ENCODE peak calls at places on chromosomes 13 and 19, in ten cellular contexts. L is heart right ventricle, M is Peyer's patch, J is GM23248, K is suprapubic skin, P is cardiac muscle cell, C is tibial artery, I is SJSA1, T is esophagus squamous epithelium, X is aorta. F is an unnamed sample. For H3K4me1 and H3K9me3, the result is how much of the 10 kb centered on the place peaks cover.

GRCh38 chr19:29285878-29286277 is 72.9 kb upstream of the UQCRFS1 start:
- DNase-seq in L (no peak), M (no peak), J (peak), K (peak), P (peak), C (no peak), I (no peak), T (no peak), X (no peak), F (no peak)

GRCh38 chr19:31223805-31224534 is 125.3 kb downstream of the TSHZ3 start:
- DNase-seq in L (no peak), M (no peak), J (peak), K (no peak), P (peak), C (no peak), I (peak), T (no peak), X (no peak), F (no peak)

GRCh38 chr19:49988433-49988832 is 27.5 kb upstream of the SIGLEC11 start:
- DNase-seq in L (no peak), M (no peak), J (peak), K (no peak), P (no peak), C (no peak), I (peak), T (no peak), X (no peak), F (no peak)

GRCh38 chr13:110227864-110228643 is 78.9 kb downstream of the COL4A1 start:
- DNase-seq in L (no peak), M (no peak), J (no peak), K (no peak), P (no peak), C (no peak), I (no peak), T (no peak), X (no peak), F (peak)

GRCh38 chr13:101289764-101290163 is 126.5 kb downstream of the NALCN start:
- DNase-seq in L (no peak), M (no peak), J (peak), K (no peak), P (peak), C (no peak), I (no peak), T (no peak), X (no peak), F (no peak)

GRCh38 chr13:100182894-100183490 is 94.1 kb downstream of the PCCA start:
- DNase-seq in L (no peak), M (no peak), J (no peak), K (no peak), P (no peak), C (no peak), I (no peak), T (no peak), X (no peak), F (no peak)

GRCh38 chr13:27379126-27379525 is 45.3 kb upstream of the GTF3A start:
- DNase-seq in L (no peak), M (no peak), J (no peak), K (no peak), P (no peak), C (no peak), I (no peak), T (no peak), X (no peak), F (no peak)

GRCh38 chr19:35079826-35080225 is 35.8 kb upstream of the FXYD3 start:
- DNase-seq in L (no peak), M (no peak), J (no peak), K (no peak), P (no peak), C (no peak), I (no peak), T (no peak), X (no peak), F (no peak)

GRCh38 chr19:33876619-33877018 is 79.9 kb downstream of the KCTD15 start:
- DNase-seq in L (no peak), M (no peak), J (no peak), K (no peak), P (no peak), C (no peak), I (no peak), T (no peak), X (no peak), F (no peak)

GRCh38 chr19:4172861-4173473 is 9.4 kb downstream of the SIRT6 start:
- DNase-seq in L (peak), M (peak), J (peak), K (no peak), P (peak), C (peak), I (peak), T (no peak), X (peak), F (peak)

GRCh38 chr13:42272115-42272756 is at the start of gene AKAP11:
- DNase-seq in L (peak), M (peak), J (peak), K (peak), P (peak), C (peak), I (peak), T (no peak), X (peak), F (peak)

GRCh38 chr13:111937763-111938375 is 129.1 kb upstream of the SOX1 start:
- DNase-seq in L (no peak), M (no peak), J (no peak), K (peak), P (no peak), C (no peak), I (no peak), T (no peak), X (no peak), F (no peak)

GRCh38 chr19:49133621-49134454 is 14.5 kb downstream of the PPFIA3 start:
- DNase-seq in L (peak), M (peak), J (peak), K (no peak), P (peak), C (no peak), I (no peak), T (no peak), X (peak), F (no peak)

GRCh38 chr19:13014921-13015280 is 19.6 kb downstream of the NFIX start:
- DNase-seq in L (no peak), M (no peak), J (peak), K (no peak), P (no peak), C (no peak), I (no peak), T (no peak), X (no peak), F (no peak)

GRCh38 chr19:13012690-13013608 is 17.7 kb downstream of the NFIX start:
- DNase-seq in L (no peak), M (peak), J (peak), K (no peak), P (peak), C (peak), I (peak), T (no peak), X (peak), F (peak)

GRCh38 chr19:13013649-13014048 is 18.4 kb downstream of the NFIX start:
- DNase-seq in L (no peak), M (no peak), J (peak), K (no peak), P (no peak), C (no peak), I (peak), T (no peak), X (no peak), F (no peak)

GRCh38 chr19:13015361-13016231 is 20.3 kb downstream of the NFIX start:
- DNase-seq in L (no peak), M (no peak), J (peak), K (no peak), P (peak), C (no peak), I (no peak), T (no peak), X (no peak), F (no peak)

DNA sequence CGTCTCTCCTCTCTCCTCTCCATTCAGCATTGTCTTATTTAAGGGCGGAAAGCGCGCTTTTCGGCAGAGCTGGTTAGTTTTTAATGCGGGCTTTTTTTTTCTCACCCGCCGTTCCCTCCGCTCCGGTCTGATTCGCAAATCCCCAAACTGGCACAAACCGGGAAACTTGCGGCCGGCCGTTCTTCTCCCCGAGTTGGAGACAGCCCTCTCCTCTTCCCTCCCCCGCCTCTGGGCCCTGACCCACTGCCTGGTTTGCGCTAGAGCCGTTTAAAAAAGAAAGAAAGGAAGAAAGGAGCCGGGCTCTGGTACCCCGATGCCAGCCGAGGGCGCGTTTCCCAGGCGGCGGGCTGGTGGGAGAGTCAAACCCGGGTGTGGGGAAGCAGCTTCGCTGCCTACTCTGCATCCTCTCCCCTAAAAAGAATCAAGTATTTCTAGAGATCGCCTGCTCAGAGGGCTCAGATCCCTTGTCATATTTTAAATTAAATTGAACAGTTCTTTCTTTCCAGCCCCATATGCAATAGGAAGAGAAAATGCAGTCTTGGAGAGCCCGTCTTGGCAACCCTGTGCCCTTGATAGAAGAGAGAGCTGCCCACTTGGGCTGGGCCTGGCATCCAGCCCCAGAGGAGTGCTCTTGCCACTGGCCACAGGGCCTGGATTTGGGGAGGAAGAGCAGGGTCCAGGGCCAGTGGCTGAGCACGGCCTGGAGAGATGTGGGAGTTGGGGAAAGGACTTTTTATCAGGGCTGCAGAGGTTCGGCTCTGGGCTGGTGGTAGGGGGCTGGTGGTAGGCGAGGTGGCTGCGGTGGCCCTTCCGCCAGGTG is 19.0 kb downstream of the NFIX start:
- DNase-seq in L (no peak), M (no peak), J (peak), K (no peak), P (peak), C (no peak), I (peak), T (no peak), X (no peak), F (no peak)
- H3K27ac ChIP-seq in L (peak), M (no peak), J (peak), K (peak), P (no peak), C (peak), I (peak), T (peak), X (peak), F (peak)

GRCh38 chr19:8519388-8519787 is 5.4 kb upstream of the ZNF414 start:
- DNase-seq in L (no peak), M (no peak), J (no peak), K (no peak), P (no peak), C (no peak), I (no peak), T (no peak), X (no peak), F (no peak)

GRCh38 chr19:8513687-8514504 is at the start of gene ZNF414:
- DNase-seq in L (peak), M (peak), J (peak), K (peak), P (peak), C (peak), I (peak), T (peak), X (peak), F (peak)

GRCh38 chr19:8515317-8515716 is 1.4 kb upstream of the ZNF414 start:
- DNase-seq in L (no peak), M (peak), J (no peak), K (no peak), P (no peak), C (no peak), I (no peak), T (no peak), X (no peak), F (no peak)

GRCh38 chr19:8517551-8518442 is 3.8 kb upstream of the ZNF414 start:
- DNase-seq in L (no peak), M (peak), J (peak), K (no peak), P (peak), C (no peak), I (no peak), T (no peak), X (no peak), F (no peak)

GRCh38 chr19:8518536-8518935 is 4.6 kb upstream of the ZNF414 start:
- DNase-seq in L (no peak), M (no peak), J (no peak), K (no peak), P (no peak), C (no peak), I (no peak), T (no peak), X (no peak), F (no peak)
- H3K4me1 ChIP-seq in L (under half), M (under half), J (under half), K (under half), P (under half), C (under half), I (under half), T (under half), X (under half), F (under half)

DNA sequence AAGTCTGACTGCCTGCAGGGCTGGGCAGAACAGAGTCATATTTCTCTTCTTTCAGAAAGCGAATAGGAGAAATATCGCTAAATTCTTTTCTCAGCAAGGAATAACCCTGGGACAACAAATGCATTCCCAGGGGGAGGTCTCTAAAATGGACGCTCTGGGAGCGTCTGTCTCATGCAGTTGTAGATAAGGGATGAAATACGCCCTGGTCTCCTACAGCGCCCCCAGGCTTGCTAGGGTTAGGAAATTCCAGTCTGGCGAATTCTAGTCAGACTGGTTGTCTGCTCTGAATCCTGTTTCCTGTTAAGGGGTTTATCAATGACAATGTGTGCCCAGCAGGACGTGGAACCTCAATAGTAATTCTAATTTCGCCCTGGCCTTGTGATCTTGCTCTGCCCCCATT is 1214.1 kb downstream of the DIAPH3 start:
- DNase-seq in L (no peak), M (no peak), J (no peak), K (no peak), P (no peak), C (no peak), I (no peak), T (no peak), X (no peak), F (no peak)
- H3K9me3 ChIP-seq in L (under half), M (under half), J (under half), K (under half), P (under half), C (under half), I (under half), T (under half), X (under half), F (under half)

GRCh38 chr19:20660473-20660872 is 898 bp downstream of the ZNF626 start:
- DNase-seq in L (no peak), M (no peak), J (no peak), K (no peak), P (peak), C (no peak), I (no peak), T (no peak), X (no peak), F (no peak)
- H3K27ac ChIP-seq in L (peak), M (peak), J (peak), K (peak), P (peak), C (peak), I (no peak), T (peak), X (no peak), F (peak)

GRCh38 chr19:16326401-16327130 is 1.9 kb downstream of the KLF2 start:
- DNase-seq in L (no peak), M (peak), J (peak), K (no peak), P (peak), C (no peak), I (peak), T (no peak), X (peak), F (peak)
- H3K4me1 ChIP-seq in L (half or more), M (under half), J (under half), K (under half), P (under half), C (under half), I (half or more), T (under half), X (under half), F (under half)

DNA sequence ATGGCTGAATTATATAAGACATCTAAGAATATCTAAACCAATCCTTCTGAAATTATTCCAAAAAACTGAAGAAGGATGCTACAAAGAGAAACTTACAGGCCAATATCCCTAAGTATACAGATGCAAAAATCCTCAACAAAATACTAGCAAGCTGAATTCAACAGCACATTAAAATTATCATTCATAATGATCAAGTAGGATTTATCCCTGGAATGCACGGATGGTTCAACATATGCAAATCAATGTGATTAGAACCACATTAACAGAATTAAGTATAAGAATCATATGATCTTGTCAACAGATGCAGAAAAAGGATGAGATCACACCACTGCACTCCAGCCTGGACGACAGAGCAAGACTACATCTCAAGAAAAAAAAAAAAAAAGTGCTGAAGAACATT is 13.3 kb downstream of the ZNF560 start:
- DNase-seq in L (no peak), M (no peak), J (peak), K (no peak), P (no peak), C (no peak), I (no peak), T (no peak), X (no peak), F (no peak)
- H3K9me3 ChIP-seq in L (under half), M (under half), J (under half), K (under half), P (under half), C (half or more), I (under half), T (under half), X (under half), F (under half)

GRCh38 chr19:1467228-1467511 is 11.8 kb downstream of the C19orf25 start:
- DNase-seq in L (no peak), M (no peak), J (no peak), K (no peak), P (no peak), C (no peak), I (no peak), T (no peak), X (no peak), F (peak)
- H3K27ac ChIP-seq in L (no peak), M (no peak), J (no peak), K (no peak), P (no peak), C (no peak), I (no peak), T (no peak), X (no peak), F (no peak)